ENCODE peak calls at places on chromosomes 13 and 19, in ten cellular contexts. Z is heart right ventricle, L is coronary artery, E is nephron progenitor cell, U is cardiac fibroblast, N is Calu3, M is A673, X is RWPE1, C is AG04450, R is thoracic aorta. V is an unnamed sample.

GRCh38 chr13:97068146-97068545 is 73.9 kb upstream of the OXGR1 start:
- DNase-seq in Z (no peak), L (no peak), E (no peak), U (no peak), N (no peak), M (no peak), X (no peak), C (no peak), R (no peak), V (no peak)

GRCh38 chr13:64266024-64266423 is 2850.4 kb upstream of the PCDH20 start:
- DNase-seq in Z (no peak), L (no peak), E (no peak), U (no peak), N (no peak), M (no peak), X (no peak), C (no peak), R (no peak), V (no peak)

GRCh38 chr19:7138402-7138801 is 68.9 kb downstream of the ZNF557 start:
- DNase-seq in Z (no peak), L (no peak), E (no peak), U (no peak), N (no peak), M (no peak), X (no peak), C (no peak), R (no peak), V (no peak)

GRCh38 chr19:48489608-48490216 is 20.5 kb downstream of the CYTH2 start:
- DNase-seq in Z (peak), L (no peak), E (peak), U (peak), N (peak), M (peak), X (peak), C (no peak), R (no peak), V (peak)

GRCh38 chr19:54188224-54188871 is 1.0 kb downstream of the MBOAT7 start:
- DNase-seq in Z (no peak), L (no peak), E (no peak), U (peak), N (peak), M (no peak), X (no peak), C (no peak), R (no peak), V (no peak)

GRCh38 chr19:34403784-34404108 is 453 bp upstream of the PDCD2L start:
- DNase-seq in Z (no peak), L (no peak), E (no peak), U (no peak), N (no peak), M (no peak), X (no peak), C (no peak), R (no peak), V (no peak)

GRCh38 chr13:73429691-73430090 is 370.9 kb downstream of the KLF5 start:
- DNase-seq in Z (no peak), L (no peak), E (no peak), U (peak), N (peak), M (no peak), X (peak), C (no peak), R (no peak), V (no peak)

GRCh38 chr13:111045170-111045569 is 69.9 kb upstream of the ARHGEF7 start:
- DNase-seq in Z (no peak), L (peak), E (no peak), U (no peak), N (no peak), M (no peak), X (no peak), C (no peak), R (no peak), V (no peak)

GRCh38 chr13:113742000-113742441 is 17.0 kb upstream of the TMEM255B start:
- DNase-seq in Z (no peak), L (no peak), E (peak), U (peak), N (peak), M (peak), X (peak), C (no peak), R (no peak), V (no peak)
- TF ChIP-seq CTCF in Z (no peak), L (no peak), E (peak), U (peak), N (no peak), M (peak), X (no peak), C (peak), R (no peak), V (no peak)

GRCh38 chr13:43057653-43058317 is 34.4 kb downstream of the DNAJC15 start:
- DNase-seq in Z (peak), L (no peak), E (no peak), U (peak), N (peak), M (peak), X (no peak), C (no peak), R (no peak), V (no peak)
- TF ChIP-seq CTCF in Z (no peak), L (no peak), E (no peak), U (no peak), N (no peak), M (no peak), X (no peak), C (no peak), R (no peak), V (no peak)

GRCh38 chr19:42028304-42029216 is 34.5 kb upstream of the ATP1A3 start:
- DNase-seq in Z (no peak), L (no peak), E (peak), U (no peak), N (peak), M (peak), X (no peak), C (no peak), R (no peak), V (no peak)
- TF ChIP-seq CTCF in Z (peak), L (no peak), E (peak), U (peak), N (peak), M (peak), X (peak), C (peak), R (peak), V (peak)

DNA sequence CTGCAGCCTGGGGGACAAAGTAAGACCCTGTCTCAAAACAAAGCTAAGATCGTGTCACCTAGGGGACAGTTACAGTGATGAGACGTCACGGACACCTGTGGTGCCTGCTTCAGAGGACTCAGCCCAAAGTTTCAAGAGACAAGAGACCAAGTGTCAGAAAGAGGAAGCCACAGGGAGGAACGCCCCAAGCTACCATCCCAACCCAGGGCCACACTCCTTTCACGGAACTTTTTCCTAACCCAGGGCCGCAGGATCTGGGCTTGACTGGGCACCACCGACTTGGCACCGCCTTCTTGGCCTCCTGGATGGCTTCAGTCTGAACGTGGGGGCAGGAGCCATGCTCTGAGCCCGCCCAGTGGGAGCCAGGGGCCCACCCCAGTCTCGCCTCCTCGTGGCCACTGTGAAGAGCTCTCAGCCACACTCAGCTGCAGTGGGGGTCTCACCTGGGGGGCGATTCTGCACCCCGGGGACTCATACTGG is 8.5 kb downstream of the MOB3A start:
- DNase-seq in Z (no peak), L (no peak), E (no peak), U (no peak), N (no peak), M (no peak), X (no peak), C (no peak), R (no peak), V (no peak)
- TF ChIP-seq CTCF in Z (no peak), L (no peak), E (no peak), U (no peak), N (no peak), M (no peak), X (no peak), C (no peak), R (no peak), V (no peak)